ENCODE peak calls at places on chromosomes 2 and 18, in nine cellular contexts. D is KBM-7; P is aorta; I is WERI-Rb-1; V is M059J; E is iris pigment epithelial cell; Z is ELR; Q is activated naive CD8-positive, alpha-beta T cell treated with anti-CD3 and anti-CD28 coated beads, Interleukin-2, amount 50 U/mL, for 24 hours; C is prostate gland. S is an unnamed sample.

GRCh38 chr2:238099709-238100048 is 461 bp upstream of the ESPNL start:
- DNase-seq in D (no peak), P (no peak), I (no peak), V (no peak), E (no peak), Z (no peak), Q (no peak), C (no peak), S (no peak)

GRCh38 chr2:85936421-85937068 is 47.8 kb upstream of the ST3GAL5 start:
- DNase-seq in D (no peak), P (no peak), I (no peak), V (no peak), E (peak; percentile 28), Z (no peak), Q (no peak), C (no peak), S (no peak)

GRCh38 chr2:61011649-61012048 is 5.9 kb upstream of the PEX13 start:
- DNase-seq in D (no peak), P (no peak), I (no peak), V (peak; percentile 10), E (peak; percentile 78), Z (no peak), Q (no peak), C (no peak), S (no peak)

GRCh38 chr2:240662681-240663080 is 20.0 kb downstream of the AQP12B start:
- DNase-seq in D (no peak), P (no peak), I (no peak), V (no peak), E (peak; percentile 66), Z (no peak), Q (no peak), C (no peak), S (no peak)

GRCh38 chr18:73365018-73365417 is 497.2 kb upstream of the NETO1 start:
- DNase-seq in D (no peak), P (no peak), I (no peak), V (peak; percentile 77), E (peak; percentile 56), Z (peak; percentile 40), Q (no peak), C (no peak), S (peak; percentile 6)

GRCh38 chr18:9386872-9387271 is 52.3 kb downstream of the TWSG1 start:
- DNase-seq in D (no peak), P (no peak), I (no peak), V (no peak), E (no peak), Z (no peak), Q (no peak), C (no peak), S (no peak)

GRCh38 chr2:183060500-183061231 is 17.9 kb upstream of the DUSP19 start:
- DNase-seq in D (no peak), P (no peak), I (no peak), V (no peak), E (no peak), Z (no peak), Q (no peak), C (no peak), S (no peak)

GRCh38 chr2:97858442-97858841 is 137.3 kb downstream of the TMEM131 start:
- DNase-seq in D (no peak), P (no peak), I (no peak), V (no peak), E (no peak), Z (no peak), Q (no peak), C (no peak), S (no peak)

GRCh38 chr2:118808429-118808809 is 39.0 kb downstream of the EN1 start:
- DNase-seq in D (no peak), P (no peak), I (no peak), V (no peak), E (no peak), Z (no peak), Q (no peak), C (no peak), S (no peak)

GRCh38 chr18:40249390-40250080 is 1705.5 kb upstream of the PIK3C3 start:
- DNase-seq in D (no peak), P (no peak), I (no peak), V (peak; percentile 64), E (peak; percentile 38), Z (no peak), Q (no peak), C (no peak), S (no peak)